ENCODE peak calls at places on chromosome 11, in eight cellular contexts. S is A673, R is GM06990, C is astrocyte of the spinal cord, D is fibroblast of the aortic adventitia, V is tibial nerve, M is AG09309, J is MM.1S. K is an unnamed sample.

GRCh38 chr11:132793831-132794230 is 738.5 kb downstream of the OPCML start:
- DNase-seq in S (no peak), R (no peak), C (no peak), D (no peak), V (no peak), M (no peak), J (no peak), K (no peak)

GRCh38 chr11:77151804-77152513 is 23.9 kb downstream of the MYO7A start:
- DNase-seq in S (no peak), R (no peak), C (no peak), D (no peak), V (no peak), M (no peak), J (no peak), K (no peak)

GRCh38 chr11:58675344-58676155 is 53.1 kb downstream of the CNTF start:
- DNase-seq in S (peak), R (peak), C (peak), D (peak), V (peak), M (peak), J (peak), K (peak)

GRCh38 chr11:35407041-35407440 is 12.3 kb downstream of the SLC1A2 start:
- DNase-seq in S (no peak), R (no peak), C (no peak), D (no peak), V (no peak), M (no peak), J (no peak), K (no peak)

GRCh38 chr11:60838132-60838531 is 3.8 kb upstream of the CCDC86 start:
- DNase-seq in S (no peak), R (no peak), C (no peak), D (peak), V (no peak), M (no peak), J (peak), K (no peak)

GRCh38 chr11:122816701-122817100 is 21.6 kb upstream of the CRTAM start:
- DNase-seq in S (no peak), R (no peak), C (peak), D (peak), V (no peak), M (no peak), J (no peak), K (peak)

GRCh38 chr11:130202009-130202817 is 42.6 kb downstream of the ST14 start:
- DNase-seq in S (no peak), R (no peak), C (no peak), D (no peak), V (no peak), M (no peak), J (no peak), K (no peak)

GRCh38 chr11:133955091-133955846 is 1.5 kb downstream of the IGSF9B start:
- DNase-seq in S (no peak), R (no peak), C (no peak), D (no peak), V (no peak), M (no peak), J (no peak), K (no peak)

GRCh38 chr11:119258983-119259382 is 52.8 kb downstream of the CBL start:
- DNase-seq in S (no peak), R (no peak), C (no peak), D (no peak), V (no peak), M (no peak), J (no peak), K (no peak)

GRCh38 chr11:114091791-114092397 is 32.4 kb downstream of the ZBTB16 start:
- DNase-seq in S (no peak), R (no peak), C (no peak), D (no peak), V (no peak), M (no peak), J (no peak), K (no peak)

GRCh38 chr11:75557649-75558494 is 4.2 kb upstream of the SERPINH1 start:
- DNase-seq in S (peak), R (no peak), C (peak), D (peak), V (no peak), M (peak), J (no peak), K (peak)

GRCh38 chr11:46364791-46365190 is 16.7 kb upstream of the MDK start:
- DNase-seq in S (no peak), R (no peak), C (no peak), D (no peak), V (no peak), M (no peak), J (no peak), K (no peak)

GRCh38 chr11:7364660-7365059 is 113.0 kb downstream of the SYT9 start:
- DNase-seq in S (no peak), R (no peak), C (no peak), D (no peak), V (no peak), M (no peak), J (no peak), K (no peak)

GRCh38 chr11:123186291-123186690 is 8.8 kb downstream of the CLMP start:
- DNase-seq in S (no peak), R (no peak), C (no peak), D (no peak), V (no peak), M (no peak), J (no peak), K (peak)

GRCh38 chr11:416757-417621 is 2.2 kb upstream of the SIGIRR start:
- DNase-seq in S (no peak), R (no peak), C (no peak), D (no peak), V (no peak), M (no peak), J (no peak), K (peak)

GRCh38 chr11:132901638-132902610 is 630.4 kb downstream of the OPCML start:
- DNase-seq in S (peak), R (no peak), C (no peak), D (no peak), V (no peak), M (no peak), J (no peak), K (peak)

GRCh38 chr11:123509737-123510578 is 79.9 kb downstream of the GRAMD1B start:
- DNase-seq in S (peak), R (no peak), C (peak), D (peak), V (no peak), M (no peak), J (no peak), K (peak)

GRCh38 chr11:43129329-43129728 is 182.5 kb upstream of the API5 start:
- DNase-seq in S (no peak), R (no peak), C (no peak), D (no peak), V (no peak), M (no peak), J (no peak), K (no peak)

GRCh38 chr11:75563501-75563977 is 1.5 kb downstream of the SERPINH1 start:
- DNase-seq in S (no peak), R (no peak), C (no peak), D (no peak), V (no peak), M (no peak), J (no peak), K (peak)

GRCh38 chr11:97965849-97966646 is 1054.7 kb upstream of the CNTN5 start:
- DNase-seq in S (peak), R (no peak), C (peak), D (peak), V (no peak), M (peak), J (no peak), K (peak)

GRCh38 chr11:72813740-72814138 is 472 bp upstream of the ATG16L2 start:
- DNase-seq in S (peak), R (peak), C (no peak), D (no peak), V (peak), M (no peak), J (peak), K (peak)

GRCh38 chr11:122697636-122698167 is 42.2 kb downstream of the UBASH3B start:
- DNase-seq in S (peak), R (peak), C (peak), D (peak), V (no peak), M (no peak), J (peak), K (peak)

GRCh38 chr11:117941163-117941707 is 12.0 kb upstream of the TMPRSS13 start:
- DNase-seq in S (no peak), R (no peak), C (no peak), D (no peak), V (no peak), M (no peak), J (no peak), K (peak)

GRCh38 chr11:72024073-72024749 is 25.5 kb downstream of the IL18BP start:
- DNase-seq in S (no peak), R (no peak), C (no peak), D (no peak), V (no peak), M (no peak), J (no peak), K (no peak)

GRCh38 chr11:43644626-43645299 is 35.8 kb upstream of the HSD17B12 start:
- DNase-seq in S (no peak), R (no peak), C (peak), D (peak), V (no peak), M (no peak), J (peak), K (peak)

GRCh38 chr11:89491141-89491690 is at the start of gene NOX4:
- DNase-seq in S (peak), R (no peak), C (peak), D (peak), V (peak), M (no peak), J (no peak), K (peak)

GRCh38 chr11:76783901-76784813 is 1.0 kb downstream of the TSKU start:
- DNase-seq in S (peak), R (no peak), C (peak), D (peak), V (no peak), M (no peak), J (no peak), K (peak)

GRCh38 chr11:66967670-66968425 is 7.3 kb upstream of the C11orf86 start:
- DNase-seq in S (peak), R (no peak), C (peak), D (peak), V (no peak), M (peak), J (no peak), K (peak)

GRCh38 chr11:45607995-45608394 is 57.4 kb downstream of the CHST1 start:
- DNase-seq in S (no peak), R (no peak), C (no peak), D (no peak), V (no peak), M (no peak), J (no peak), K (no peak)

GRCh38 chr11:133078591-133079179 is 453.6 kb downstream of the OPCML start:
- DNase-seq in S (peak), R (no peak), C (peak), D (peak), V (no peak), M (no peak), J (peak), K (peak)

GRCh38 chr11:125390949-125391348 is 105.1 kb downstream of the FEZ1 start:
- DNase-seq in S (no peak), R (no peak), C (no peak), D (peak), V (no peak), M (peak), J (no peak), K (no peak)

GRCh38 chr11:72423840-72424239 is 10.5 kb downstream of the CLPB start:
- DNase-seq in S (no peak), R (no peak), C (no peak), D (no peak), V (no peak), M (no peak), J (no peak), K (no peak)

GRCh38 chr11:43923327-43924111 is 18.9 kb upstream of the C11orf96 start:
- DNase-seq in S (peak), R (no peak), C (peak), D (peak), V (peak), M (no peak), J (peak), K (peak)

GRCh38 chr11:35618497-35619029 is 303 bp downstream of the FJX1 start:
- DNase-seq in S (no peak), R (peak), C (no peak), D (no peak), V (no peak), M (no peak), J (peak), K (peak)

GRCh38 chr11:23310276-23310675 is 450.0 kb upstream of the CCDC179 start:
- DNase-seq in S (no peak), R (no peak), C (peak), D (peak), V (no peak), M (no peak), J (no peak), K (no peak)

GRCh38 chr11:106937113-106937512 is 81.2 kb downstream of the GUCY1A2 start:
- DNase-seq in S (peak), R (no peak), C (no peak), D (no peak), V (no peak), M (no peak), J (no peak), K (no peak)

GRCh38 chr11:86171627-86172026 is 72.9 kb upstream of the EED start:
- DNase-seq in S (no peak), R (no peak), C (no peak), D (no peak), V (no peak), M (no peak), J (no peak), K (no peak)

GRCh38 chr11:32706985-32707736 is 87.3 kb downstream of the CCDC73 start:
- DNase-seq in S (peak), R (no peak), C (peak), D (peak), V (no peak), M (peak), J (peak), K (peak)

GRCh38 chr11:62054484-62055121 is 69.2 kb upstream of the INCENP start:
- DNase-seq in S (peak), R (no peak), C (peak), D (peak), V (no peak), M (peak), J (peak), K (peak)

GRCh38 chr11:133508448-133508847 is 23.9 kb downstream of the OPCML start:
- DNase-seq in S (no peak), R (no peak), C (no peak), D (no peak), V (no peak), M (no peak), J (no peak), K (no peak)

GRCh38 chr11:2886191-2886894 is 768 bp upstream of the CDKN1C start:
- DNase-seq in S (no peak), R (no peak), C (peak), D (peak), V (peak), M (no peak), J (no peak), K (no peak)
- TF ChIP-seq CTCF in S (no peak), R (no peak), C (peak), D (peak), V (no peak), M (peak), J (no peak), K (no peak)

DNA sequence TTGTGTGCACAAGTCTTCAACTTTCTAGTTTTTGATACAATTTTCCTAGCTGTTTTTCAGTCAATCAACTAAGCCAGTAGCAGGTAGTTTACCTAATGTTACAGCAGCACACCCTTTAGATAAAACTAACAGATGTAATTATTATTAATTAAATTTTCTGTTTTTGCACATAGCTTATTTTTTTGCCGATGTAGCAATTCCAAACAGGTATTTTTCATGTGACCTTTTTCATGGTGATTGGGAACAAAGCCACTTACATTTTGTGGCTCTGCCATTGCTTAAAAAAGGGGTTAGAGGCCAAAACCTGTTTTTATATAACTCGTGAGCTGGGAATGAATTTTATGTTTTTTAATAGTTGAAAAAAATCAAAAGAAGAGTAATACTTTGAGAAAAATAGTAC is 724.5 kb downstream of the FAM181B start:
- DNase-seq in S (no peak), R (no peak), C (no peak), D (no peak), V (no peak), M (no peak), J (no peak), K (no peak)
- H3K4me3 ChIP-seq in S (no peak), R (no peak), C (no peak), D (no peak), V (no peak), M (no peak), J (no peak), K (no peak)

DNA sequence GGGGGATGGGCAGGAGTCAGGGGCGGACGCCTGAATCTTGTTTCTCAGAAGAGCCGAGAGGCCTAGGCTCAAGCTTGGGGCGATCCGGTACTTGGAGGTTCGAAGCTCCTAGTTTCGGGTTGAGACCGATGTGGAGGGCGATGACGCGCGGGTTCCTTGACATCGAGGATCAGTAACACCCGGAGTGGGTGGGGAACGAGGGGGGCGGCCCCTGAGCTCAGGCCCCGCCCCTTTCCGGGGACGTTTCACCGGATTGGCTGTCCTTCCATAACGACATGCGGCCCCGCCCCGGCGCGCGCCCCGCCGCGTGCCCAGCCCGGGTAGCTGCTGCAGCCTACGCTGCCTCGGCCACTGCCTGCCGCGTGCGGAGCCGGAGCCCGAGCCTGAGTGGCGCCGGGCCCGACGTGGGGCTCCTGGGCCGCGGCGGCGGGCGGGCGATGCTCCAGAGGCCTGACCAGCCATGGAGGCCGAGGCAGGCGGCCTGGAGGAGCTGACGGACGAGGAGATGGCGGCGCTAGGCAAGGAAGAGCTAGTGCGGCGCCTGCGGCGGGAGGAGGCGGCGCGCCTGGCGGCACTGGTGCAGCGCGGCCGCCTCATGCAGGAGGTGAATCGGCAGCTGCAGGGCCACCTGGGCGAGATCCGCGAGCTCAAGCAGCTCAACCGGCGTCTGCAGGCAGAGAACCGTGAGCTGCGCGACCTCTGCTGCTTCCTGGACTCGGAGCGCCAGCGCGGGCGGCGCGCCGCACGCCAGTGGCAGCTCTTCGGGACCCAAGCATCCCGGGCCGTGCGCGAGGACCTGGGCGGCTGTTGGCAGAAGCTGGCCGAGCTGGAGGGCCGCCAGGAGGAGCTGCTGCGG is at the start of gene CCDC85B:
- DNase-seq in S (peak), R (peak), C (peak), D (peak), V (peak), M (peak), J (peak), K (peak)
- TF ChIP-seq CTCF in S (peak), R (no peak), C (no peak), D (no peak), V (peak), M (no peak), J (peak), K (no peak)

GRCh38 chr11:128335729-128336128 is 251.6 kb downstream of the ETS1 start:
- DNase-seq in S (no peak), R (no peak), C (no peak), D (no peak), V (no peak), M (no peak), J (no peak), K (no peak)

GRCh38 chr11:128336203-128336602 is 251.2 kb downstream of the ETS1 start:
- DNase-seq in S (no peak), R (no peak), C (peak), D (peak), V (peak), M (no peak), J (no peak), K (no peak)

GRCh38 chr11:128331317-128331716 is 256.0 kb downstream of the ETS1 start:
- DNase-seq in S (no peak), R (no peak), C (no peak), D (no peak), V (no peak), M (no peak), J (no peak), K (no peak)

GRCh38 chr11:128330203-128330602 is 257.2 kb downstream of the ETS1 start:
- DNase-seq in S (no peak), R (no peak), C (no peak), D (no peak), V (no peak), M (no peak), J (no peak), K (no peak)

GRCh38 chr11:128334311-128335044 is 252.9 kb downstream of the ETS1 start:
- DNase-seq in S (no peak), R (no peak), C (peak), D (no peak), V (no peak), M (no peak), J (no peak), K (no peak)
- H3K4me3 ChIP-seq in S (no peak), R (no peak), C (no peak), D (no peak), V (no peak), M (no peak), J (no peak), K (no peak)

GRCh38 chr11:19934828-19935259 is 222.2 kb downstream of the NAV2 start:
- DNase-seq in S (no peak), R (no peak), C (peak), D (peak), V (no peak), M (peak), J (no peak), K (peak)
- TF ChIP-seq CTCF in S (no peak), R (no peak), C (no peak), D (no peak), V (no peak), M (peak), J (no peak), K (no peak)

DNA sequence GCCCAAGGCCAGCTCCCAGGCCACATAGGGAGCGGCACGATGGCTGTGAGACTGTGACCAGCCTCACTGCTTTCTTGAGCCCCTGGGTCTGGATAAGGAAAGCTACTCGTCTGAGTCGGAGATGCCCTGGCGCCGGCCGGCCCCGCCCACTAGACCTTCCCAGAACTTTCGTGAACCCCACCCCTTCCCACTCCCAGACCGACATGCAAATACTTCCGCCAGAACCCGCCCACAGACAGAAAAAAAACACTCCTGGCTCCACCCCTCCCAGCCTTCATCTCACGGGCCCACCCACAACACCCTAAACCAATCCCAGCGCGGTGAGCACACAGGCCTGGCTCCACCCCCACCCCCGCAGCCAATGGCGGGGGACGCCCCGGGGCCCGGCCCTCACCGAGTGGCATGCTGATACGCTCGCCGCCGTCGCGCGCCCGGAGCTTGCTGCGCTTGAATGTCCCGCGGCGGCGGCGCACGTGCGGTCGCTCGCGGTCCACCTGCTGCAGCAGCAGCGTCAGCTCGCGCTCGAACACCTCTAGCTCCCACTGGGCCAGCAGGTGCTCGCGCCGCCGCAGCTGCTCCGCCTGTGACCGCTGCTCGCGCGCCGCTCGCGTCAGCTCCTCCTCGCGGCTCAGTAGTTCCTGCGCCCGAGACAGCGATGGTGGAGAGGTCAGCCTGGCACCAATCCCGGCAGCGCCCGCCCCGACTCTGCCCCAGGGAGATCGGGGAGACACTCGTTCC is 7.0 kb downstream of the MAP3K11 start:
- DNase-seq in S (peak), R (no peak), C (peak), D (peak), V (peak), M (peak), J (no peak), K (peak)
- H3K4me3 ChIP-seq in S (peak), R (no peak), C (no peak), D (peak), V (peak), M (no peak), J (no peak), K (peak)